ENCODE peak calls at places on chromosome 15, in five cellular contexts. Y is nephron progenitor cell, A is GM10248, Z is cardiac fibroblast, S is heart right ventricle. G is an unnamed sample.

GRCh38 chr15:89747708-89748682 is 3.1 kb downstream of the MESP1 start:
- DNase-seq in Z (no peak), S (no peak), A (no peak), Y (no peak), G (no peak)

GRCh38 chr15:91589360-91589759 is 264.1 kb upstream of the SLCO3A1 start:
- DNase-seq in Y (no peak), S (no peak), Z (no peak), A (no peak), G (no peak)

GRCh38 chr15:99502182-99502581 is 63.6 kb upstream of the MEF2A start:
- DNase-seq in A (peak), S (no peak), Z (no peak), Y (no peak), G (no peak)

GRCh38 chr15:52749250-52749649 is 40.9 kb downstream of the ONECUT1 start:
- DNase-seq in S (no peak), Z (no peak), A (no peak), Y (no peak), G (no peak)

GRCh38 chr15:98896802-98897732 is 110.5 kb downstream of the PGPEP1L start:
- DNase-seq in S (no peak), Y (no peak), Z (peak), A (no peak), G (no peak)

GRCh38 chr15:37134699-37135131 is 34.4 kb upstream of the MEIS2 start:
- DNase-seq in A (no peak), Y (no peak), Z (peak), S (no peak), G (no peak)

GRCh38 chr15:63517614-63518013 is 13.2 kb downstream of the USP3 start:
- DNase-seq in S (no peak), A (no peak), Z (no peak), Y (no peak), G (no peak)

GRCh38 chr15:89423981-89424380 is 72.4 kb downstream of the RHCG start:
- DNase-seq in Z (no peak), A (no peak), S (no peak), Y (no peak), G (no peak)

GRCh38 chr15:88703533-88703932 is 64.7 kb downstream of the ISG20 start:
- DNase-seq in S (no peak), Z (no peak), A (no peak), Y (no peak), G (no peak)

GRCh38 chr15:73052679-73053397 is 575 bp downstream of the NEO1 start:
- DNase-seq in Z (peak), A (peak), S (peak), Y (peak), G (no peak)

GRCh38 chr15:68195336-68196112 is 9.6 kb downstream of the CALML4 start:
- DNase-seq in Y (no peak), A (no peak), Z (no peak), S (no peak), G (no peak)
- TF ChIP-seq CTCF in Y (no peak), A (no peak), Z (no peak), S (no peak), G (no peak)

DNA sequence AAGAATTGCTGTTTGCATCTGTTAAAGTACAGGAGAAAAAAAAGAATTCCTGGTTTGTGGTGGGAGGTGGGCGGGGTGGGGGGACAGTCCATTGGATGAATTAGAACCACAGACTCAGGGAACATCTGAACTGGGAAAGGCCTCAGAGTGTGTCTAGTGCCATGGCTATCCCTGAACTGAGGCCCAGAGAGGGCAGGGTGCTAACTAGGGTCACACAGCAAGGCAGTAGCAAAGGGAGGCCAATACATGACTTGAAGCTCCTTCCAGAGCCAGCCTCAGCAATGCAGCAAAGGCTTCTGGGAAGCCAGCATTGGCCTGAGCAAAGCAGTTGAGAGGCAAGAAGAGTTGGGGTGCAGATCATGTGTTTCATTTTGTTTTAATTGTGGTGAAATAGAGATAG is 85.4 kb downstream of the SMAD6 start:
- DNase-seq in Z (no peak), S (no peak), A (no peak), Y (no peak), G (no peak)
- TF ChIP-seq CTCF in Z (no peak), S (no peak), A (no peak), Y (no peak), G (no peak)

GRCh38 chr15:81336568-81336967 is 12.6 kb upstream of the STARD5 start:
- DNase-seq in S (no peak), A (peak), Z (peak), Y (no peak), G (no peak)
- TF ChIP-seq CTCF in S (peak), A (peak), Z (peak), Y (no peak), G (no peak)

GRCh38 chr15:26974120-26974780 is 3.3 kb downstream of the GABRG3 start:
- DNase-seq in Y (no peak), Z (peak), A (no peak), S (no peak), G (no peak)
- TF ChIP-seq CTCF in Y (peak), Z (no peak), A (peak), S (peak), G (no peak)

GRCh38 chr15:58438956-58439355 is 7.2 kb downstream of the LIPC start:
- DNase-seq in Z (peak), Y (peak), S (no peak), A (peak), G (no peak)
- TF ChIP-seq CTCF in Z (peak), Y (no peak), S (peak), A (peak), G (no peak)

GRCh38 chr15:56886878-56887781 is 31.3 kb upstream of the TCF12 start:
- DNase-seq in Y (peak), Z (peak), A (peak), S (peak), G (peak)
- TF ChIP-seq CTCF in Y (no peak), Z (no peak), A (no peak), S (peak), G (no peak)

DNA sequence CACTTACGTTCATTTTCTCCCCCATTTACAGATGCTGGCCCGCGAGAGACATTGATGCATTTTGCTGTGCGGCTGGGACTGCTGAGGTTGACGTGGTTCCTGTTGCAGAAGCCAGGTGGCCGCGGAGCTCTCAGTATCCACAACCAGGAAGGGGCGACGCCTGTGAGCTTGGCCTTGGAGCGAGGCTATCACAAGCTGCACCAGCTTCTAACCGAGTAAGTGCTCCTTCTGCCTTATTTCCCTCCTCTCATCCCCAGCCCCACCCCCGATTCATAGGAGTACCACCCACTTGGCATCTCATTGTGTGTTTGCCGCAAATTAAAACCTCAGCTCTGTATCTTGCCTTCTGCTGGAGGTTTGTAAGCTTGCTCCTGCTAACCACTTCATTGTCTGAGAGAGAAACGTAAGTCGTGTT is 163.3 kb downstream of the AKAP13 start:
- DNase-seq in S (peak), Z (no peak), Y (no peak), A (no peak), G (no peak)
- TF ChIP-seq CTCF in S (peak), Z (peak), Y (no peak), A (no peak), G (no peak)

DNA sequence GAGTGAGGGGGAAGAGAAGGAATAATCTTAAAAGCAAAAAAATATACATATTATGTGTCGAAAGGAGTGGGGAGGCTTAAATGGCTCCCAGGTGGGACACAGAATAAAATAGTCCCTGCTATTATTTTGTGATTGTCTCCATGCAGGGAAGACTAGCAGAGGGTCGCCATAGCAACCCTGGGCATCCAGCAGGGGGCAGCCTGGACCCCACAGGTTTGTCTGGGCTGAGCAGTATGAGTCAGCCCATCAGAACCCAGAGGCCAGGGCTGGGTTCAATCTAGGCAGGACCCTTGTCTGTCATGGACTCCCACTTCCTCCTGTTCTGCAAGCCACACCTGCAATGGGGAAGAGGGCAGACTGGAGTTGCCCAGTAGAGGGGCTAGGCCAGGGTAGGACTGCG is 17.6 kb upstream of the LINGO1 start:
- DNase-seq in S (no peak), Z (peak), Y (peak), A (no peak), G (no peak)
- TF ChIP-seq CTCF in S (peak), Z (peak), Y (peak), A (peak), G (no peak)